ENCODE peak calls at places on chromosome 9, in four cellular contexts. Y, T, W and A are unnamed samples.

GRCh38 chr9:115590016-115590415 is 472.1 kb upstream of the TNC start:
- DNase-seq in Y (no peak), T (no peak), W (no peak), A (no peak)

GRCh38 chr9:97575673-97576048 is 57.5 kb downstream of the TSTD2 start:
- DNase-seq in W (no peak), Y (no peak), T (no peak), A (no peak)

GRCh38 chr9:37675661-37676060 is 24.9 kb downstream of the FRMPD1 start:
- DNase-seq in Y (no peak), W (no peak), T (no peak), A (no peak)

GRCh38 chr9:132551556-132551955 is 30.9 kb upstream of the BARHL1 start:
- DNase-seq in W (no peak), Y (no peak), T (no peak), A (no peak)

GRCh38 chr9:115035872-115036612 is 81.9 kb downstream of the TNC start:
- DNase-seq in W (peak; percentile 77), Y (no peak), T (peak; percentile 8), A (no peak)

GRCh38 chr9:137970686-137971476 is 93.3 kb downstream of the CACNA1B start:
- DNase-seq in T (no peak), Y (peak; percentile 15), W (no peak), A (no peak)

GRCh38 chr9:11356101-11356500 is 743.3 kb upstream of the PTPRD start:
- DNase-seq in Y (no peak), T (no peak), W (no peak), A (no peak)

GRCh38 chr9:114002986-114003740 is 74.9 kb downstream of the AMBP start:
- DNase-seq in Y (no peak), T (no peak), W (no peak), A (no peak)

GRCh38 chr9:121675969-121676822 is 24.8 kb downstream of the DAB2IP start:
- DNase-seq in Y (peak; percentile 39), T (no peak), W (no peak), A (no peak)

GRCh38 chr9:84759300-84759750 is 89.8 kb downstream of the NTRK2 start:
- DNase-seq in W (peak; percentile 81), Y (no peak), T (no peak), A (no peak)

GRCh38 chr9:110954822-110955291 is 83.4 kb downstream of the LPAR1 start:
- DNase-seq in W (no peak), T (no peak), Y (no peak), A (no peak)

GRCh38 chr9:18861599-18862546 is 171.1 kb downstream of the SAXO1 start:
- DNase-seq in Y (no peak), T (no peak), W (no peak), A (no peak)

GRCh38 chr9:127926961-127927456 is 3.6 kb downstream of the PIP5KL1 start:
- DNase-seq in W (no peak), Y (no peak), T (no peak), A (no peak)

GRCh38 chr9:127929044-127929979 is 1.3 kb downstream of the PIP5KL1 start:
- DNase-seq in T (no peak), Y (no peak), W (no peak), A (no peak)

GRCh38 chr9:127928232-127929043 is 2.1 kb downstream of the PIP5KL1 start:
- DNase-seq in W (no peak), T (peak; percentile 42), Y (no peak), A (no peak)

GRCh38 chr9:127925959-127926949 is 4.3 kb downstream of the PIP5KL1 start:
- DNase-seq in Y (no peak), W (no peak), T (peak; percentile 37), A (no peak)

DNA sequence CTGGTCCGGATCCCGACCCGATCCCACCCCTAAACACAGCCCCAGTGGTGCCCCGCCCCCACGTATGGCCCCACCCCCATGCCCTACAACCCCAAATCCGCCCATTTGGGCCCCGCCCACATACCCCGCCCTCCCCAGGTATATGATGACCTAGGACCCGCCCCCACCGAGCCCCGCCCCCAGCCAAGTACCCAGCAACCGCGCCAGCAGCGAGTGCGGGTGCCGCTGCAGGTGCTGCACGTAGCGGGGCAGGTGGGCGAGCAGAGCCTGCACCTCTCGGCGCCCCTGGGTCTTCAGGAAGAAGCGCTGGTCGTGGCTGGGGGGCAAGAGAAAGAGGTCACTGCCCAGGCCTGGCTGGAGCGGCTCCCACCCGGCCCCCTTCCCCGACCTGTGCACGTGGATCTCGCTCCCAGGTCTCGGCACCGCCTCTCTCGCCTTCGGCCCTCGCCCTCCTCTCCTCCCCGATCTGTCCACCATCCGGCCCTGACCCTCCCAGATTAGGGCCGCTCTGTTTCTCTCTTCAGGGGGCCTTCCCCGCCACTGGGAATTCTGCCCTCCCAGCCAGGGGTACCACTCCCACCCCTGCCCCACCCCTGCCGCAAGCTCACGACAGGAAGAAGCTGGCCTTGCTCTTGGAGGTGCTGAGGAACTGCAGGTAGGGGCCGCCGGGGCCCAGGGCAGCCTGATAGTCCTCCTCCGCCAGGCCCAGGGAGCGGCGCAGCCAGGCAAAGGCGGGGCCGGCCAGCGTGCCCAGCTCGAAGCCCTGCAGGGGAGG is 2.9 kb downstream of the PIP5KL1 start:
- DNase-seq in T (peak; percentile 82), Y (no peak), W (no peak), A (no peak)
- TF ChIP-seq TARDBP in T (no peak), Y (no peak), W (no peak), A (no peak)

GRCh38 chr9:82183181-82183860 is 194.7 kb downstream of the SPATA31D1 start:
- DNase-seq in T (no peak), Y (no peak), W (no peak), A (no peak)
- TF ChIP-seq TARDBP in T (no peak), Y (no peak), W (no peak), A (no peak)

GRCh38 chr9:12732971-12733370 is 39.8 kb downstream of the TYRP1 start:
- DNase-seq in W (no peak), Y (no peak), T (no peak), A (no peak)
- TF ChIP-seq TARDBP in W (no peak), Y (no peak), T (no peak), A (no peak)

GRCh38 chr9:76630916-76631315 is 133.3 kb upstream of the PCA3 start:
- DNase-seq in T (peak; percentile 75), Y (no peak), W (no peak), A (no peak)
- TF ChIP-seq TARDBP in T (no peak), Y (no peak), W (no peak), A (no peak)